ENCODE peak calls at places on chromosomes 4 and X, in seven cellular contexts. B is tibial nerve, W is GM12878, U is HepG2, I is A549, R is stomach, T is K562. Q is an unnamed sample.

GRCh38 chr4:133711817-133712216 is 489.8 kb downstream of the PABPC4L start:
- DNase-seq in B (no peak), W (no peak), U (no peak), I (peak), R (no peak), T (no peak), Q (no peak)

GRCh38 chr4:159390648-159391047 is 287.8 kb downstream of the RAPGEF2 start:
- DNase-seq in B (no peak), W (no peak), U (peak), I (no peak), R (no peak), T (no peak), Q (no peak)

GRCh38 chrX:21255207-21255606 is 119.0 kb upstream of the CNKSR2 start:
- DNase-seq in B (no peak), W (no peak), U (no peak), I (no peak), R (no peak), T (no peak), Q (no peak)

GRCh38 chr4:57443308-57444243 is 333.4 kb upstream of the IGFBP7 start:
- DNase-seq in B (no peak), W (no peak), U (no peak), I (no peak), R (peak), T (no peak), Q (no peak)

GRCh38 chr4:84279678-84280077 is 219.4 kb downstream of the NKX6-1 start:
- DNase-seq in B (no peak), W (no peak), U (no peak), I (no peak), R (no peak), T (no peak), Q (no peak)

GRCh38 chr4:7240341-7240740 is 48.0 kb downstream of the SORCS2 start:
- DNase-seq in B (no peak), W (no peak), U (no peak), I (no peak), R (no peak), T (no peak), Q (no peak)

GRCh38 chr4:11428161-11428700 is 463 bp downstream of the HS3ST1 start:
- DNase-seq in B (no peak), W (no peak), U (no peak), I (peak), R (no peak), T (no peak), Q (no peak)

GRCh38 chrX:49058794-49059193 is at the start of gene CCDC120:
- DNase-seq in B (no peak), W (no peak), U (no peak), I (no peak), R (peak), T (no peak), Q (peak)

GRCh38 chr4:147853706-147854105 is 121.8 kb downstream of the ARHGAP10 start:
- DNase-seq in B (no peak), W (no peak), U (no peak), I (no peak), R (no peak), T (no peak), Q (no peak)

GRCh38 chrX:153641575-153642312 is 5.3 kb upstream of the DUSP9 start:
- DNase-seq in B (no peak), W (no peak), U (peak), I (no peak), R (no peak), T (no peak), Q (no peak)

DNA sequence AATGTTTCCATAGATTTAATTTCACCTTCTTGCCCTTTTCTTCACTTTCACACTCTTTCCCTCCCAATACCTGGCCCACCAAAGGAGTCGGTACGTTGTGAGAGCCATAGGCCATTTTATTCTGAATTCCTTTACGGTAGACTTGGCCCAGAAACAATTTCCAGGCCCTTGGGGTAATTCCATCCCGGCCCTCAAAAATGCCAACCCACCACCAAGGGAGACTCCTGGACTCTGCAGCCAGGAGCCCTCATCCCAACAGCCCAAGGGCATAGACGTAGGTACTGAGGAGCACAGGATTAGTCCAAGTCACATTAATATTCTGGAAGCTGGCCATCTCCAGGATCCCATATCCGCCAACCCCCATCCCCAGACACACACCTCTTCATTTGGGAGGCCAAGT is 102.9 kb downstream of the LIMCH1 start:
- DNase-seq in B (no peak), W (no peak), U (no peak), I (no peak), R (no peak), T (no peak), Q (no peak)
- TF ChIP-seq EP300 in B (no peak), W (no peak), U (no peak), I (no peak), R (no peak), T (no peak), Q (no peak)

DNA sequence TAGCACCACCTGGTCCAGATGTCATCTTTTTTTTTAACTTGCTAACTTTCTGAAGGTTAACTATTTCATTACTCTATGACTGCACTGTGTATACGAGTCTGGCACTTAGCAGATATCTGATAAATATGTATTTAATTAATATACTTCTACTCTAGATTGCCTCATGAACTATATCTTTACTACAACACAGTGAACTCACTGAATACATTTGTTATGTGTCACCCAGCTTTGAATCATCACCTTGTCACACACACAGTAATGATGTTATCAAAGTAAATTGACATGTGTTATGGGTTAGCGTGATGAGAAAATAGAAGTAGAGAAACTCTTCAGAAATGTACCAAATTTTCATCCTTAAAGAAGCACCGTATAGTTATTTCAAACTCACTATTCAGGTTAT is 419.3 kb upstream of the ADGRL3 start:
- DNase-seq in B (no peak), W (no peak), U (no peak), I (no peak), R (no peak), T (no peak), Q (no peak)
- TF ChIP-seq EP300 in B (no peak), W (no peak), U (no peak), I (no peak), R (no peak), T (no peak), Q (no peak)

GRCh38 chr4:151534195-151534594 is 125.2 kb downstream of the FHIP1A start:
- DNase-seq in B (no peak), W (no peak), U (no peak), I (no peak), R (no peak), T (no peak), Q (no peak)
- TF ChIP-seq EP300 in B (no peak), W (no peak), U (no peak), I (no peak), R (no peak), T (no peak), Q (no peak)

DNA sequence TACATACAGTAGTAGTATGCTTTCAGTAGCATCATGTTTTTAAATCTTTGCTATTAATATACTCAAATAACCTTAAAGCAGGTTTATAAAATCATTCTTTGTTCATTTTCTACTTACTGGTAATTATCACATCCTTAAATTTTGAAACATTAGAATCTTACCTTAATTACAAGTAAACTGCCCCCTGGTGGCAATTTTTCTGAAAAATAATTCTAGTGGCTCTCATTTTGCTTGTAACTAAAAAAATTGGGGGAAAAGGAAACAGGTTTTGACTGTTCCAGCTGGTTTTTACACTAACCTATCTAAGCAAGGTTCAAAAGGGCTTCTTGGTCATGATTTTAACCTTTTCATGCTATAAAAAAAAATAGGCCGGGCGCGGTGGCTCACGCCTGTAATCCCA is 18.5 kb upstream of the DCAF4L1 start:
- DNase-seq in B (no peak), W (no peak), U (peak), I (no peak), R (no peak), T (no peak), Q (no peak)
- TF ChIP-seq EP300 in B (no peak), W (no peak), U (no peak), I (no peak), R (no peak), T (no peak), Q (no peak)

GRCh38 chr4:118993329-118993728 is 104.7 kb downstream of the SYNPO2 start:
- DNase-seq in B (no peak), W (no peak), U (no peak), I (no peak), R (no peak), T (no peak), Q (no peak)

GRCh38 chr4:118991686-118992085 is 103.0 kb downstream of the SYNPO2 start:
- DNase-seq in B (no peak), W (no peak), U (no peak), I (no peak), R (no peak), T (no peak), Q (no peak)

GRCh38 chr4:118992149-118992548 is 103.5 kb downstream of the SYNPO2 start:
- DNase-seq in B (no peak), W (no peak), U (no peak), I (no peak), R (no peak), T (no peak), Q (no peak)

GRCh38 chr4:118995693-118996391 is 107.2 kb downstream of the SYNPO2 start:
- DNase-seq in B (no peak), W (no peak), U (no peak), I (no peak), R (no peak), T (no peak), Q (no peak)

GRCh38 chr4:118994030-118994429 is 105.4 kb downstream of the SYNPO2 start:
- DNase-seq in B (no peak), W (no peak), U (no peak), I (no peak), R (peak), T (no peak), Q (peak)
- TF ChIP-seq EP300 in B (no peak), W (no peak), U (no peak), I (no peak), R (no peak), T (no peak), Q (no peak)

DNA sequence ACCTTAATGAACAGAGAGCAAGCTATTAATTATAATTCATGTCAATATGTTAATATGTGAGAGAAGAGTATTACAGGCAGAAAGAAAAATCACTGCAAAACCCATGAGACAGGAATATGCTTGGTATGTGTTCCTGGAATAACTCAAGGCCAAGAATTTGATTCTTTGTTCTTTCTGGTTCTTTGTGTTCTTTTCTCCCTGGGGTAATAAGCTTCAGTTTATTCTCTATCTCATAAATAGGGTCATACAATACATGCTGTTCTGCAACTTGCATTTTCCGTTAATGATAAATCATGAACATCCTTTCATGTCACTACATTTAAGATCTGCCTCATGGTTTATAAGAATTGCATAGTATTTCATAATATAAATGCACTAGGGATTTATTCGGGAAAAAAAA is 16.8 kb upstream of the THOC2 start:
- DNase-seq in B (no peak), W (no peak), U (no peak), I (no peak), R (no peak), T (no peak), Q (no peak)
- TF ChIP-seq EP300 in B (no peak), W (no peak), U (no peak), I (no peak), R (no peak), T (no peak), Q (no peak)

DNA sequence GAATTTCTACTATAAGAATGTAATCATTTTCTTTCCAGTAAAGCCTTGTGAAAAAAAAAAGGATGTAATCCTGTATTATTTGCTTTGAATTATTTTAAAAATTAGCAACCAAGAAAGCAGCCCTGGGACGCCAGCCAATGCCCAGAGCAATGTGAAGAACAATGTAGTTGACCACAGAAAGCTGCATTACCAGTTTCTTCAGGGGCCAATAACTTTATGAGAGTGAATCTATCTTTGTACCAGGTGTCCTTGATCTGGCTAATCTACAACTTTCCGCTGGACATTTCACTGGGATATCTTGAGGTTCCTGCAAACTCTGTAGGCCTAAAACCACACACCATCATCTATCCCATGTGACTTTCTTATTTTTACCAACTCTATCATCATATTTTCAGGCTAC is 7.6 kb upstream of the KLHL2 start:
- DNase-seq in B (no peak), W (no peak), U (no peak), I (no peak), R (no peak), T (no peak), Q (no peak)
- TF ChIP-seq EP300 in B (no peak), W (no peak), U (no peak), I (no peak), R (no peak), T (no peak), Q (no peak)

Q was measured in transverse colon.